ENCODE peak calls at places on chromosome 22, in six cellular contexts. L is K562, U is A549, H is GM12878, D is SK-N-SH, G is HepG2. J is an unnamed sample.

GRCh38 chr22:33971561-33971961 is 51.3 kb upstream of the LARGE1 start:
- DNase-seq in L (no peak), D (no peak), U (no peak), G (peak; percentile 22), H (no peak), J (no peak)

GRCh38 chr22:46102752-46103151 is 47.6 kb upstream of the PPARA start:
- DNase-seq in H (no peak), L (no peak), U (no peak), G (no peak), D (no peak), J (no peak)

GRCh38 chr22:43013355-43014061 is 1.4 kb downstream of the PACSIN2 start:
- DNase-seq in H (no peak), U (no peak), L (no peak), D (no peak), G (peak; percentile 27), J (no peak)

GRCh38 chr22:45987462-45987861 is 10.5 kb upstream of the WNT7B start:
- DNase-seq in L (no peak), H (no peak), G (no peak), U (no peak), D (no peak), J (no peak)

GRCh38 chr22:22576244-22576988 is 17.4 kb upstream of the PRAME start:
- DNase-seq in G (peak; percentile 32), D (peak; percentile 79), H (no peak), U (peak; percentile 48), L (peak; percentile 96), J (peak; percentile 24)

GRCh38 chr22:35950262-35950661 is 78.4 kb downstream of the RBFOX2 start:
- DNase-seq in H (no peak), L (no peak), G (no peak), D (no peak), U (no peak), J (no peak)

GRCh38 chr22:36411589-36412258 is 24.0 kb upstream of the MYH9 start:
- DNase-seq in L (no peak), U (no peak), G (peak; percentile 80), D (no peak), H (no peak), J (no peak)

GRCh38 chr22:48075604-48076400 is 1313.4 kb downstream of the TBC1D22A start:
- DNase-seq in G (no peak), U (no peak), H (no peak), L (no peak), D (no peak), J (no peak)

GRCh38 chr22:36551096-36551495 is 22.1 kb upstream of the EIF3D start:
- DNase-seq in H (no peak), D (no peak), G (no peak), U (no peak), L (no peak), J (no peak)

GRCh38 chr22:19873138-19873959 is 18.7 kb upstream of the GNB1L start:
- DNase-seq in L (no peak), U (no peak), D (peak; percentile 25), H (no peak), G (no peak), J (no peak)

GRCh38 chr22:46352691-46353386 is 17.3 kb downstream of the TRMU start:
- DNase-seq in D (no peak), L (no peak), G (no peak), U (peak; percentile 32), H (no peak), J (peak; percentile 26)

GRCh38 chr22:43346521-43346929 is 3.4 kb upstream of the SCUBE1 start:
- DNase-seq in D (peak; percentile 73), L (peak; percentile 62), U (peak; percentile 65), G (peak; percentile 30), H (no peak), J (no peak)

GRCh38 chr22:46537946-46538815 is 761 bp upstream of the CELSR1 start:
- DNase-seq in L (no peak), G (no peak), U (peak; percentile 46), D (peak; percentile 69), H (no peak), J (peak; percentile 27)

GRCh38 chr22:27613099-27614089 is 188.2 kb downstream of the MN1 start:
- DNase-seq in H (no peak), L (no peak), G (no peak), U (no peak), D (no peak), J (no peak)

GRCh38 chr22:36303874-36304273 is 50.9 kb downstream of the APOL1 start:
- DNase-seq in G (no peak), D (no peak), H (no peak), L (no peak), U (no peak), J (no peak)

GRCh38 chr22:46364341-46365165 is 29.0 kb downstream of the TRMU start:
- DNase-seq in G (no peak), U (no peak), D (no peak), L (no peak), H (no peak), J (no peak)

GRCh38 chr22:36765943-36766450 is 9.9 kb downstream of the IFT27 start:
- DNase-seq in D (no peak), G (no peak), H (no peak), L (no peak), U (no peak), J (peak; percentile 59)

GRCh38 chr22:19713228-19713627 is 1.1 kb upstream of the SEPTIN5 start:
- DNase-seq in D (no peak), H (no peak), L (no peak), G (no peak), U (no peak), J (no peak)

GRCh38 chr22:26298605-26299310 is 129.5 kb downstream of the SEZ6L start:
- DNase-seq in U (no peak), H (no peak), L (no peak), G (no peak), D (no peak), J (no peak)

GRCh38 chr22:48515571-48516200 is 1312.0 kb downstream of the BRD1 start:
- DNase-seq in L (no peak), H (no peak), U (no peak), D (no peak), G (no peak), J (no peak)

GRCh38 chr22:47357493-47357892 is 595.0 kb downstream of the TBC1D22A start:
- DNase-seq in D (no peak), U (no peak), L (no peak), G (no peak), H (no peak), J (no peak)

GRCh38 chr22:42269407-42270177 is 861 bp downstream of the TCF20 start:
- DNase-seq in D (peak; percentile 62), G (peak; percentile 67), U (peak; percentile 68), L (peak; percentile 68), H (no peak), J (no peak)

GRCh38 chr22:37120569-37121340 is 11.2 kb upstream of the TMPRSS6 start:
- DNase-seq in G (no peak), L (no peak), H (no peak), U (no peak), D (no peak), J (no peak)

GRCh38 chr22:48306284-48306683 is 1521.4 kb downstream of the BRD1 start:
- DNase-seq in U (no peak), D (no peak), L (no peak), G (no peak), H (no peak), J (no peak)

GRCh38 chr22:36220457-36220921 is 18.8 kb downstream of the APOL2 start:
- DNase-seq in G (no peak), L (no peak), H (no peak), D (no peak), U (no peak), J (peak; percentile 59)

GRCh38 chr22:20552913-20553401 is 45.5 kb downstream of the MED15 start:
- DNase-seq in G (peak; percentile 84), L (no peak), D (no peak), H (no peak), U (no peak), J (peak; percentile 83)

GRCh38 chr22:35349368-35349703 is 31.6 kb upstream of the HMOX1 start:
- DNase-seq in L (no peak), G (no peak), H (no peak), U (no peak), D (no peak), J (no peak)

GRCh38 chr22:42996646-42997365 is 18.1 kb downstream of the PACSIN2 start:
- DNase-seq in H (no peak), D (no peak), G (no peak), U (no peak), L (no peak), J (no peak)

DNA sequence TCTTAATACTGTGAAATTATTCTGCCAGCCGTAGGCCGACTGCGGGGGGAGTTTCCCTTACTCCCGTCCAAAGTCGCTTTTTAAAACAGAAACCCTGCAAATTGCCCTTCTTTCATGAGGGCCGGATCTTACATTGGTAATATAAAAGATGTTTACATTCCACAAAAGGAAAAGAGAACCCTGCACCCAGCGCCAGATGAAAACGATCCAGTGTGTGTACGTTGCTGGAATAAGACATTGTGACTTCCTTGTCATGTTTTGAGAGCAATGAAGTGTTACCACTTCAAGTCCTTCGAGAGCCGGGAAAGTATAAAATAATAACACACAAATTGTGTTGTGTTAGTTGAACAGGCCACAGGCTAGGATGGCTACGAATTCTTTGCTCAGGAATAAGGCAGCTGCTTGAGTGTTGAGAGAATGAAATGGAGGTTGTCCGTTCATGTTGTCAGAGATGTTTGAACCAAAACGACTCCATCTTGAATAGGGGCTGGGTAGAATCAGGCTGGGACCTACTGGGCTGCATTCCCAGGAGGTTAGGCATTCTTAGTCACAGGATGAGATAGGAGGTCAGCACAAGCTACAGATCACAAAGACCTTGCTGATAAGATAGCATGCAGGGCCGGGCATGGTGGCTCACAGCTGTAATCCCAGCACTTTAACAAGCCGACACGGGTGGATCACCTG is 5.4 kb upstream of the ARHGAP8 start:
- DNase-seq in D (no peak), H (no peak), U (no peak), G (peak; percentile 43), L (no peak), J (peak; percentile 69)
- TF ChIP-seq SMC3 in D (no peak), H (no peak), U (no peak), G (no peak), L (no peak), J (no peak)

GRCh38 chr22:17807571-17808410 is 33.5 kb upstream of the BID start:
- DNase-seq in H (no peak), G (no peak), D (no peak), L (no peak), U (no peak), J (peak; percentile 69)
- TF ChIP-seq SMC3 in H (no peak), G (no peak), D (no peak), L (no peak), U (no peak), J (no peak)

GRCh38 chr22:49954991-49955580 is 5.5 kb upstream of the PIM3 start:
- DNase-seq in U (no peak), G (no peak), D (no peak), L (no peak), H (no peak), J (no peak)

GRCh38 chr22:49956914-49957825 is 3.4 kb upstream of the PIM3 start:
- DNase-seq in U (no peak), H (no peak), D (no peak), L (no peak), G (no peak), J (no peak)

GRCh38 chr22:49956418-49956770 is 4.2 kb upstream of the PIM3 start:
- DNase-seq in L (no peak), H (no peak), U (no peak), G (no peak), D (no peak), J (no peak)

GRCh38 chr22:49954354-49954753 is 6.2 kb upstream of the PIM3 start:
- DNase-seq in U (no peak), G (no peak), H (no peak), L (no peak), D (no peak), J (no peak)

GRCh38 chr22:49955581-49956417 is 4.8 kb upstream of the PIM3 start:
- DNase-seq in G (no peak), H (no peak), D (no peak), U (no peak), L (no peak), J (no peak)
- TF ChIP-seq SMC3 in G (no peak), H (no peak), D (no peak), U (no peak), L (no peak), J (no peak)

GRCh38 chr22:24393012-24393559 is 34.3 kb upstream of the ADORA2A start:
- DNase-seq in U (no peak), H (no peak), G (no peak), L (no peak), D (no peak), J (no peak)
- TF ChIP-seq SMC3 in U (no peak), H (no peak), G (no peak), L (no peak), D (no peak), J (no peak)

J was measured in IMR-90.